ENCODE peak calls at places on chromosomes 4 and X, in seven cellular contexts. One of them, this sample, is unnamed.
A peak's percentile ranks its signal among the peaks of the same experiment; 100 is the strongest.

GRCh38 chr4:103019319-103020124 is at the start of gene SLC9B1:
- DNase-seq in WTC11: peak; percentile 95
- DNase-seq in AG04449: peak; percentile 82
- DNase-seq in Caco-2: peak; percentile 97
- DNase-seq in left lung: peak; percentile 96
- DNase-seq in WERI-Rb-1: peak; percentile 97
- DNase-seq in breast epithelium: peak; percentile 97
- DNase-seq in this sample: peak; percentile 97

GRCh38 chrX:74242484-74243138 is 61.4 kb upstream of the ZCCHC13 start:
- DNase-seq in WTC11: no peak
- DNase-seq in AG04449: no peak
- DNase-seq in Caco-2: no peak
- DNase-seq in left lung: no peak
- DNase-seq in WERI-Rb-1: no peak
- DNase-seq in breast epithelium: no peak
- DNase-seq in this sample: peak; percentile 7

GRCh38 chrX:107676559-107677378 is 48.5 kb downstream of the PRPS1 start:
- DNase-seq in WTC11: no peak
- DNase-seq in AG04449: peak; percentile 47
- DNase-seq in Caco-2: peak; percentile 73
- DNase-seq in left lung: peak; percentile 87
- DNase-seq in WERI-Rb-1: peak; percentile 68
- DNase-seq in breast epithelium: peak; percentile 82
- DNase-seq in this sample: peak; percentile 88

GRCh38 chrX:337331-337831 is 18.8 kb upstream of the GTPBP6 start:
- DNase-seq in WTC11: no peak
- DNase-seq in AG04449: no peak
- DNase-seq in Caco-2: no peak
- DNase-seq in left lung: peak; percentile 26
- DNase-seq in WERI-Rb-1: no peak
- DNase-seq in breast epithelium: no peak
- DNase-seq in this sample: no peak

GRCh38 chrX:88244066-88244465 is 503.0 kb upstream of the CPXCR1 start:
- DNase-seq in WTC11: no peak
- DNase-seq in AG04449: no peak
- DNase-seq in Caco-2: no peak
- DNase-seq in left lung: no peak
- DNase-seq in WERI-Rb-1: no peak
- DNase-seq in breast epithelium: no peak
- DNase-seq in this sample: no peak

GRCh38 chrX:112653017-112653416 is 26.7 kb downstream of the LHFPL1 start:
- DNase-seq in WTC11: no peak
- DNase-seq in AG04449: no peak
- DNase-seq in Caco-2: no peak
- DNase-seq in left lung: no peak
- DNase-seq in WERI-Rb-1: no peak
- DNase-seq in breast epithelium: no peak
- DNase-seq in this sample: no peak

GRCh38 chr4:5964030-5964429 is 54.2 kb downstream of the C4orf50 start:
- DNase-seq in WTC11: no peak
- DNase-seq in AG04449: no peak
- DNase-seq in Caco-2: no peak
- DNase-seq in left lung: no peak
- DNase-seq in WERI-Rb-1: peak; percentile 30
- DNase-seq in breast epithelium: no peak
- DNase-seq in this sample: no peak

GRCh38 chr4:128354205-128354821 is 66.7 kb upstream of the PGRMC2 start:
- DNase-seq in WTC11: no peak
- DNase-seq in AG04449: peak; percentile 95
- DNase-seq in Caco-2: peak; percentile 48
- DNase-seq in left lung: no peak
- DNase-seq in WERI-Rb-1: no peak
- DNase-seq in breast epithelium: no peak
- DNase-seq in this sample: peak; percentile 88

GRCh38 chr4:183765121-183765990 is 106.3 kb downstream of the TRAPPC11 start:
- DNase-seq in WTC11: no peak
- DNase-seq in AG04449: no peak
- DNase-seq in Caco-2: peak; percentile 46
- DNase-seq in left lung: no peak
- DNase-seq in WERI-Rb-1: no peak
- DNase-seq in breast epithelium: no peak
- DNase-seq in this sample: no peak

GRCh38 chr4:187236491-187236890 is 512.8 kb upstream of the FAT1 start:
- DNase-seq in WTC11: no peak
- DNase-seq in AG04449: peak; percentile 83
- DNase-seq in Caco-2: no peak
- DNase-seq in left lung: no peak
- DNase-seq in WERI-Rb-1: no peak
- DNase-seq in breast epithelium: no peak
- DNase-seq in this sample: no peak

GRCh38 chrX:119880552-119881437 is 9.2 kb downstream of the NDUFA1 start:
- DNase-seq in WTC11: no peak
- DNase-seq in AG04449: no peak
- DNase-seq in Caco-2: peak; percentile 57
- DNase-seq in left lung: no peak
- DNase-seq in WERI-Rb-1: peak; percentile 40
- DNase-seq in breast epithelium: no peak
- DNase-seq in this sample: peak; percentile 62

GRCh38 chr4:177408023-177408422 is 34.2 kb downstream of the AGA start:
- DNase-seq in WTC11: no peak
- DNase-seq in AG04449: no peak
- DNase-seq in Caco-2: no peak
- DNase-seq in left lung: no peak
- DNase-seq in WERI-Rb-1: no peak
- DNase-seq in breast epithelium: no peak
- DNase-seq in this sample: no peak

GRCh38 chr4:155961575-155961974 is 7.9 kb upstream of the CTSO start:
- DNase-seq in WTC11: no peak
- DNase-seq in AG04449: no peak
- DNase-seq in Caco-2: no peak
- DNase-seq in left lung: no peak
- DNase-seq in WERI-Rb-1: no peak
- DNase-seq in breast epithelium: no peak
- DNase-seq in this sample: no peak

GRCh38 chr4:110483516-110483915 is 7.6 kb downstream of the ENPEP start:
- DNase-seq in WTC11: no peak
- DNase-seq in AG04449: no peak
- DNase-seq in Caco-2: no peak
- DNase-seq in left lung: no peak
- DNase-seq in WERI-Rb-1: no peak
- DNase-seq in breast epithelium: no peak
- DNase-seq in this sample: no peak

GRCh38 chr4:76011700-76012387 is 4.5 kb upstream of the CXCL9 start:
- DNase-seq in WTC11: peak; percentile 37
- DNase-seq in AG04449: peak; percentile 23
- DNase-seq in Caco-2: no peak
- DNase-seq in left lung: no peak
- DNase-seq in WERI-Rb-1: no peak
- DNase-seq in breast epithelium: no peak
- DNase-seq in this sample: peak; percentile 84

GRCh38 chrX:74318672-74319071 is 14.7 kb downstream of the ZCCHC13 start:
- DNase-seq in WTC11: no peak
- DNase-seq in AG04449: no peak
- DNase-seq in Caco-2: no peak
- DNase-seq in left lung: no peak
- DNase-seq in WERI-Rb-1: no peak
- DNase-seq in breast epithelium: no peak
- DNase-seq in this sample: no peak

GRCh38 chr4:1508161-1509160 is 102.2 kb upstream of the NKX1-1 start:
- DNase-seq in WTC11: peak; percentile 19
- DNase-seq in AG04449: no peak
- DNase-seq in Caco-2: no peak
- DNase-seq in left lung: peak; percentile 27
- DNase-seq in WERI-Rb-1: peak; percentile 5
- DNase-seq in breast epithelium: no peak
- DNase-seq in this sample: no peak

GRCh38 chr4:1856920-1857699 is 1.2 kb upstream of the LETM1 start:
- DNase-seq in WTC11: peak; percentile 42
- DNase-seq in AG04449: no peak
- DNase-seq in Caco-2: no peak
- DNase-seq in left lung: peak; percentile 52
- DNase-seq in WERI-Rb-1: peak; percentile 62
- DNase-seq in breast epithelium: no peak
- DNase-seq in this sample: peak; percentile 27

DNA sequence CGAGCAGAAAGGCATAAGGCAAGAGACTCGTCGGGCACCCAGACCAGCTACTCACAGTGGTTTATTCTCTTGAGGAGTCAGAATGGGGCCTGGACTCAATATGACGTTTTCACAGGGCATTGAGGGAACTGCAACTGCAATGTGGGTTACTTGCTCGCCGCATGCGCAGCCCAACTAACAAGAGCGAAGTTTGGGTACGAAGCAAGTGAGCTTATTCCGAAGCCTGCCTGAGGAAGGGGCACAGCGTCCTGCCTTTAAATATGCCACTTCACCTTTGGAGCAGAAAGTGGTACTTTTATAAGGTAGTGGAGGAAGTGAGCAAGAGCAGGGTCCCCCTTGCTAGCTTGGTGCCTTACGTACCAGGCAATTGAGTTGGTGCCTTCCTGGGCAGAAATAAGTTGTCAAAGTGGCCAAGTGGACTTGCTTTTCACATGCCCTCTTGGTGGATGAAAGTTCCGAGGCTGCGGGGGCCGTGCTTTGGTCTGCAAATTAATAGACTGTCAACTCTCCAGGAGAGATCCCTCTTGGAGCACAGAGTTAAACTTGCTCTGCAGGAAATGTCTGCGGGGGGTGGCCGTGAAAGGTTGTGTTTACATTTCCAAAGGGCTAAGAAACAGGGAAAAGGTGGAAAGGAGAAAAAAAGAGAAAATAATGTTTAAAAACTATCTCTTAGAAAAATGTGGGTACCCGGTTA is 480.4 kb downstream of the TRIML1 start:
- DNase-seq in WTC11: peak; percentile 38
- DNase-seq in AG04449: no peak
- DNase-seq in Caco-2: no peak
- DNase-seq in left lung: no peak
- DNase-seq in WERI-Rb-1: no peak
- DNase-seq in breast epithelium: no peak
- DNase-seq in this sample: no peak
- TF ChIP-seq CTCF in WTC11: no peak
- TF ChIP-seq CTCF in AG04449: no peak
- TF ChIP-seq CTCF in Caco-2: no peak
- TF ChIP-seq CTCF in left lung: no peak
- TF ChIP-seq CTCF in WERI-Rb-1: no peak
- TF ChIP-seq CTCF in breast epithelium: no peak
- TF ChIP-seq CTCF in this sample: no peak

GRCh38 chr4:62898115-62898514 is 1511.1 kb downstream of the TECRL start:
- DNase-seq in WTC11: no peak
- DNase-seq in AG04449: no peak
- DNase-seq in Caco-2: no peak
- DNase-seq in left lung: no peak
- DNase-seq in WERI-Rb-1: no peak
- DNase-seq in breast epithelium: no peak
- DNase-seq in this sample: no peak

GRCh38 chr4:62896721-62897120 is 1512.5 kb downstream of the TECRL start:
- DNase-seq in WTC11: no peak
- DNase-seq in AG04449: no peak
- DNase-seq in Caco-2: no peak
- DNase-seq in left lung: no peak
- DNase-seq in WERI-Rb-1: no peak
- DNase-seq in breast epithelium: no peak
- DNase-seq in this sample: no peak

GRCh38 chr4:62899607-62900364 is 1509.5 kb downstream of the TECRL start:
- DNase-seq in WTC11: no peak
- DNase-seq in AG04449: no peak
- DNase-seq in Caco-2: no peak
- DNase-seq in left lung: no peak
- DNase-seq in WERI-Rb-1: no peak
- DNase-seq in breast epithelium: no peak
- DNase-seq in this sample: no peak

DNA sequence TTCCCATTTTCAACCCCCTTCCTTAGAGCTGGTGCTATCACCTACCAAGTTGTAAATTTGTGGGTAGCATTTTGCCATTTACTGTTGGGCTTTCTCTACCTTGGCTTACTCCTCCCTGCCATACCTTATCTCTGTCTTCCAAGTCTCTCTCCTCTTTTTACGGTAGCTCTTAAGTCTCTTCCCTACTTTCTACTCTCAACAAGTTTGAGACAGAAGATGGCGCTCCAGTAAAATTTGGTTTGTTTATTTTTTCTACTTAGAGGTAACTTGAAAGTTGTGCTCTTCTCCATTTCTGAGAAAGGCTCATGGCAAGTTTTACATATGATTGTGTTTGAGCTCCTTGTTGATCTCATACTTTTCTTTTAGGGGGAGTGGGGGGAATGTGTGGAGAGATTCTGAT is 1508.1 kb downstream of the TECRL start:
- DNase-seq in WTC11: no peak
- DNase-seq in AG04449: no peak
- DNase-seq in Caco-2: no peak
- DNase-seq in left lung: no peak
- DNase-seq in WERI-Rb-1: no peak
- DNase-seq in breast epithelium: no peak
- DNase-seq in this sample: no peak
- TF ChIP-seq CTCF in WTC11: no peak
- TF ChIP-seq CTCF in AG04449: no peak
- TF ChIP-seq CTCF in Caco-2: no peak
- TF ChIP-seq CTCF in left lung: no peak
- TF ChIP-seq CTCF in WERI-Rb-1: no peak
- TF ChIP-seq CTCF in breast epithelium: no peak
- TF ChIP-seq CTCF in this sample: no peak

GRCh38 chr4:74446193-74446868 is 1.4 kb downstream of the AREG start:
- DNase-seq in WTC11: no peak
- DNase-seq in AG04449: no peak
- DNase-seq in Caco-2: no peak
- DNase-seq in left lung: no peak
- DNase-seq in WERI-Rb-1: no peak
- DNase-seq in breast epithelium: no peak
- DNase-seq in this sample: no peak

GRCh38 chr4:74441744-74442143 is 3.2 kb upstream of the AREG start:
- DNase-seq in WTC11: no peak
- DNase-seq in AG04449: no peak
- DNase-seq in Caco-2: no peak
- DNase-seq in left lung: no peak
- DNase-seq in WERI-Rb-1: no peak
- DNase-seq in breast epithelium: no peak
- DNase-seq in this sample: no peak

GRCh38 chr4:74446896-74447295 is 2.0 kb downstream of the AREG start:
- DNase-seq in WTC11: no peak
- DNase-seq in AG04449: no peak
- DNase-seq in Caco-2: no peak
- DNase-seq in left lung: no peak
- DNase-seq in WERI-Rb-1: no peak
- DNase-seq in breast epithelium: no peak
- DNase-seq in this sample: no peak

GRCh38 chr4:74447636-74448233 is 2.8 kb downstream of the AREG start:
- DNase-seq in WTC11: no peak
- DNase-seq in AG04449: no peak
- DNase-seq in Caco-2: no peak
- DNase-seq in left lung: no peak
- DNase-seq in WERI-Rb-1: no peak
- DNase-seq in breast epithelium: no peak
- DNase-seq in this sample: no peak

GRCh38 chr4:74444891-74445642 is at the start of gene AREG:
- DNase-seq in WTC11: peak; percentile 80
- DNase-seq in AG04449: no peak
- DNase-seq in Caco-2: peak; percentile 85
- DNase-seq in left lung: peak; percentile 94
- DNase-seq in WERI-Rb-1: peak; percentile 60
- DNase-seq in breast epithelium: peak; percentile 72
- DNase-seq in this sample: peak; percentile 47
- TF ChIP-seq CTCF in WTC11: no peak
- TF ChIP-seq CTCF in AG04449: peak; percentile 70
- TF ChIP-seq CTCF in Caco-2: peak; percentile 43
- TF ChIP-seq CTCF in left lung: peak; percentile 39
- TF ChIP-seq CTCF in WERI-Rb-1: peak; percentile 48
- TF ChIP-seq CTCF in breast epithelium: no peak
- TF ChIP-seq CTCF in this sample: peak; percentile 66

GRCh38 chr4:80125252-80126177 is 52.5 kb upstream of the ANTXR2 start:
- DNase-seq in WTC11: no peak
- DNase-seq in AG04449: no peak
- DNase-seq in Caco-2: no peak
- DNase-seq in left lung: no peak
- DNase-seq in WERI-Rb-1: no peak
- DNase-seq in breast epithelium: no peak
- DNase-seq in this sample: peak; percentile 71
- TF ChIP-seq CTCF in WTC11: no peak
- TF ChIP-seq CTCF in AG04449: peak; percentile 42
- TF ChIP-seq CTCF in Caco-2: peak; percentile 30
- TF ChIP-seq CTCF in left lung: no peak
- TF ChIP-seq CTCF in WERI-Rb-1: no peak
- TF ChIP-seq CTCF in breast epithelium: no peak
- TF ChIP-seq CTCF in this sample: peak; percentile 62

This sample was measured in fibroblast of the aortic adventitia.